ENCODE peak calls at places on chromosomes 5 and 9, in four cellular contexts. One of them, this sample, is unnamed.

GRCh38 chr5:147391781-147392180 is 118.1 kb downstream of the DPYSL3 start:
- DNase-seq in DMS 273 treated with DMSO at 0.1 percent for 48 hours: no peak
- DNase-seq in aorta: no peak
- DNase-seq in NCI-H2029: no peak
- DNase-seq in this sample: no peak

GRCh38 chr5:170006016-170006415 is 25.7 kb upstream of the INSYN2B start:
- DNase-seq in DMS 273 treated with DMSO at 0.1 percent for 48 hours: no peak
- DNase-seq in aorta: no peak
- DNase-seq in NCI-H2029: no peak
- DNase-seq in this sample: no peak

GRCh38 chr9:131788851-131789250 is 49.0 kb upstream of the RAPGEF1 start:
- DNase-seq in DMS 273 treated with DMSO at 0.1 percent for 48 hours: no peak
- DNase-seq in aorta: no peak
- DNase-seq in NCI-H2029: no peak
- DNase-seq in this sample: no peak

GRCh38 chr5:160287378-160288051 is 24.8 kb downstream of the CCNJL start:
- DNase-seq in DMS 273 treated with DMSO at 0.1 percent for 48 hours: peak
- DNase-seq in aorta: peak
- DNase-seq in NCI-H2029: peak
- DNase-seq in this sample: no peak

GRCh38 chr9:91486699-91487497 is 63.3 kb upstream of the NFIL3 start:
- DNase-seq in DMS 273 treated with DMSO at 0.1 percent for 48 hours: no peak
- DNase-seq in aorta: no peak
- DNase-seq in NCI-H2029: no peak
- DNase-seq in this sample: peak

GRCh38 chr5:2755811-2756210 is 4.3 kb upstream of the IRX2 start:
- DNase-seq in DMS 273 treated with DMSO at 0.1 percent for 48 hours: no peak
- DNase-seq in aorta: no peak
- DNase-seq in NCI-H2029: no peak
- DNase-seq in this sample: no peak

GRCh38 chr9:124257070-124257864 is 482 bp upstream of the NEK6 start:
- DNase-seq in DMS 273 treated with DMSO at 0.1 percent for 48 hours: no peak
- DNase-seq in aorta: peak
- DNase-seq in NCI-H2029: no peak
- DNase-seq in this sample: no peak

GRCh38 chr9:129457325-129457779 is 163.5 kb downstream of the C9orf50 start:
- DNase-seq in DMS 273 treated with DMSO at 0.1 percent for 48 hours: no peak
- DNase-seq in aorta: no peak
- DNase-seq in NCI-H2029: no peak
- DNase-seq in this sample: no peak

GRCh38 chr5:84017704-84018240 is 297.1 kb upstream of the HAPLN1 start:
- DNase-seq in DMS 273 treated with DMSO at 0.1 percent for 48 hours: no peak
- DNase-seq in aorta: no peak
- DNase-seq in NCI-H2029: no peak
- DNase-seq in this sample: no peak

GRCh38 chr5:125703616-125704015 is 719.6 kb upstream of the GRAMD2B start:
- DNase-seq in DMS 273 treated with DMSO at 0.1 percent for 48 hours: no peak
- DNase-seq in aorta: no peak
- DNase-seq in NCI-H2029: no peak
- DNase-seq in this sample: no peak

GRCh38 chr9:90836396-90837080 is 34.9 kb downstream of the SYK start:
- DNase-seq in DMS 273 treated with DMSO at 0.1 percent for 48 hours: no peak
- DNase-seq in aorta: no peak
- DNase-seq in NCI-H2029: no peak
- DNase-seq in this sample: no peak

GRCh38 chr5:138985256-138985655 is 110.1 kb upstream of the LRRTM2 start:
- DNase-seq in DMS 273 treated with DMSO at 0.1 percent for 48 hours: no peak
- DNase-seq in aorta: no peak
- DNase-seq in NCI-H2029: no peak
- DNase-seq in this sample: no peak

GRCh38 chr5:117143381-117143780 is 568.8 kb upstream of the SEMA6A start:
- DNase-seq in DMS 273 treated with DMSO at 0.1 percent for 48 hours: no peak
- DNase-seq in aorta: no peak
- DNase-seq in NCI-H2029: no peak
- DNase-seq in this sample: no peak

GRCh38 chr5:1007221-1007680 is 1.4 kb upstream of the NKD2 start:
- DNase-seq in DMS 273 treated with DMSO at 0.1 percent for 48 hours: no peak
- DNase-seq in aorta: peak
- DNase-seq in NCI-H2029: no peak
- DNase-seq in this sample: no peak

GRCh38 chr5:108919591-108920326 is 172.1 kb downstream of the FER start:
- DNase-seq in DMS 273 treated with DMSO at 0.1 percent for 48 hours: no peak
- DNase-seq in aorta: no peak
- DNase-seq in NCI-H2029: no peak
- DNase-seq in this sample: no peak

GRCh38 chr5:83375049-83375710 is 96.4 kb upstream of the VCAN start:
- DNase-seq in DMS 273 treated with DMSO at 0.1 percent for 48 hours: no peak
- DNase-seq in aorta: no peak
- DNase-seq in NCI-H2029: no peak
- DNase-seq in this sample: no peak

GRCh38 chr9:37508135-37508833 is 22.5 kb downstream of the POLR1E start:
- DNase-seq in DMS 273 treated with DMSO at 0.1 percent for 48 hours: no peak
- DNase-seq in aorta: peak
- DNase-seq in NCI-H2029: no peak
- DNase-seq in this sample: no peak

GRCh38 chr5:112772095-112772494 is 34.4 kb downstream of the APC start:
- DNase-seq in DMS 273 treated with DMSO at 0.1 percent for 48 hours: no peak
- DNase-seq in aorta: no peak
- DNase-seq in NCI-H2029: no peak
- DNase-seq in this sample: no peak

GRCh38 chr5:76836181-76836580 is 13.6 kb upstream of the S100Z start:
- DNase-seq in DMS 273 treated with DMSO at 0.1 percent for 48 hours: no peak
- DNase-seq in aorta: no peak
- DNase-seq in NCI-H2029: no peak
- DNase-seq in this sample: no peak

GRCh38 chr9:34501889-34502425 is 20.8 kb downstream of the ENHO start:
- DNase-seq in DMS 273 treated with DMSO at 0.1 percent for 48 hours: no peak
- DNase-seq in aorta: no peak
- DNase-seq in NCI-H2029: peak
- DNase-seq in this sample: no peak